ENCODE peak calls at places on chromosomes 16 and 17, in six cellular contexts. P is DND-41; T is CD8-positive, alpha-beta memory T cell; E is K562; J is osteoblast; U is cardiac muscle cell. O is an unnamed sample. For H3K9me3 and H3K27me3, the result is how much of the 10 kb centered on the place peaks cover.

GRCh38 chr16:920722-921121 is 50.1 kb downstream of the LMF1 start:
- DNase-seq in P (no peak), T (no peak), E (no peak), J (peak), U (peak), O (no peak)

GRCh38 chr17:3944485-3945388 is 19.5 kb downstream of the ATP2A3 start:
- DNase-seq in P (no peak), T (peak), E (peak), J (peak), U (peak), O (peak)

GRCh38 chr17:42547001-42547461 is 5.7 kb upstream of the HSD17B1 start:
- DNase-seq in P (no peak), T (no peak), E (peak), J (peak), U (no peak), O (no peak)

GRCh38 chr16:78237346-78237745 is 137.9 kb downstream of the WWOX start:
- DNase-seq in P (no peak), T (no peak), E (no peak), J (no peak), U (no peak), O (no peak)

GRCh38 chr16:81565633-81566032 is 121.0 kb downstream of the CMIP start:
- DNase-seq in P (no peak), T (no peak), E (no peak), J (no peak), U (no peak), O (no peak)

GRCh38 chr16:30112197-30113030 is 923 bp downstream of the GDPD3 start:
- DNase-seq in P (peak), T (peak), E (peak), J (peak), U (peak), O (peak)

GRCh38 chr16:82108101-82108500 is 61.9 kb downstream of the MPHOSPH6 start:
- DNase-seq in P (no peak), T (no peak), E (no peak), J (no peak), U (no peak), O (no peak)

GRCh38 chr17:61312406-61313295 is 87.0 kb upstream of the TBX2 start:
- DNase-seq in P (no peak), T (no peak), E (no peak), J (no peak), U (no peak), O (no peak)

GRCh38 chr17:78351449-78352006 is 8.3 kb downstream of the SOCS3 start:
- DNase-seq in P (no peak), T (no peak), E (no peak), J (peak), U (peak), O (peak)

GRCh38 chr17:63039899-63040602 is 74.0 kb downstream of the TANC2 start:
- DNase-seq in P (no peak), T (no peak), E (no peak), J (peak), U (peak), O (no peak)

GRCh38 chr17:75011788-75012319 is 616 bp upstream of the MRPL58 start:
- DNase-seq in P (no peak), T (no peak), E (peak), J (peak), U (peak), O (peak)

GRCh38 chr16:57413733-57414132 is 9.2 kb downstream of the CCL17 start:
- DNase-seq in P (no peak), T (no peak), E (no peak), J (no peak), U (no peak), O (no peak)

GRCh38 chr17:28726396-28726911 is 421 bp upstream of the TLCD1 start:
- DNase-seq in P (peak), T (peak), E (no peak), J (no peak), U (peak), O (peak)

GRCh38 chr16:28925386-28926228 is 569 bp upstream of the RABEP2 start:
- DNase-seq in P (peak), T (peak), E (peak), J (no peak), U (peak), O (peak)

GRCh38 chr16:27723711-27724490 is 174.0 kb downstream of the KATNIP start:
- DNase-seq in P (no peak), T (no peak), E (no peak), J (no peak), U (no peak), O (no peak)

GRCh38 chr16:3879258-3879886 is 1.1 kb downstream of the CREBBP start:
- DNase-seq in P (no peak), T (no peak), E (peak), J (no peak), U (no peak), O (no peak)

GRCh38 chr17:80696964-80697363 is 152.3 kb downstream of the RPTOR start:
- DNase-seq in P (no peak), T (no peak), E (no peak), J (no peak), U (no peak), O (no peak)

GRCh38 chr17:48001187-48001586 is 30.3 kb downstream of the CDK5RAP3 start:
- DNase-seq in P (no peak), T (no peak), E (no peak), J (peak), U (peak), O (no peak)

GRCh38 chr17:8994319-8994718 is 27.0 kb upstream of the NTN1 start:
- DNase-seq in P (peak), T (peak), E (peak), J (peak), U (peak), O (peak)

GRCh38 chr17:56913000-56913866 is 616 bp downstream of the TRIM25 start:
- DNase-seq in P (no peak), T (no peak), E (peak), J (no peak), U (peak), O (no peak)

GRCh38 chr16:56493815-56494214 is 26.0 kb downstream of the BBS2 start:
- DNase-seq in P (no peak), T (no peak), E (no peak), J (no peak), U (no peak), O (no peak)

DNA sequence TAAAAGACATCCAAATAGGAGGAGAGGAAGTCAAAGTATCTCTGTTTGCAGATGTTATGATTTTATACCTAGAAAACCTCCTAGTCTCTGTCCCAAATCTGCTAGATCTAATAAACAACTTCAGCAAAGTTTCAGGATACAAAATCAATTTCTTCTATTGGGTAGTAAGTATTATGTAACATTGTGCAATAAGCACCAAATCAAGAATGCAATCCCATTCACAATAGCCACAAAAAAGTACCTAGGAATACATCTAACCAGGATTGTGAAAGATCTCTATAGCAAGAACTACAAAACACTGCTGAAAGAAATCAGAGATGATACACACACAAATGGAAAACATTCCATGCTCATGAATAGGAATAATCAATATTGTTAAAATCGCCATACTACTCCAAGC is 13.0 kb downstream of the NLRP1 start:
- DNase-seq in P (no peak), T (no peak), E (no peak), J (no peak), U (no peak), O (no peak)
- H3K4me3 ChIP-seq in P (no peak), T (no peak), E (no peak), J (no peak), U (no peak), O (no peak)

GRCh38 chr16:19468300-19468699 is 50.6 kb downstream of the TMC5 start:
- DNase-seq in P (no peak), T (no peak), E (no peak), J (no peak), U (no peak), O (no peak)
- H3K9me3 ChIP-seq in P (under half), T (under half), E (under half), J (under half), U (under half), O (under half)

DNA sequence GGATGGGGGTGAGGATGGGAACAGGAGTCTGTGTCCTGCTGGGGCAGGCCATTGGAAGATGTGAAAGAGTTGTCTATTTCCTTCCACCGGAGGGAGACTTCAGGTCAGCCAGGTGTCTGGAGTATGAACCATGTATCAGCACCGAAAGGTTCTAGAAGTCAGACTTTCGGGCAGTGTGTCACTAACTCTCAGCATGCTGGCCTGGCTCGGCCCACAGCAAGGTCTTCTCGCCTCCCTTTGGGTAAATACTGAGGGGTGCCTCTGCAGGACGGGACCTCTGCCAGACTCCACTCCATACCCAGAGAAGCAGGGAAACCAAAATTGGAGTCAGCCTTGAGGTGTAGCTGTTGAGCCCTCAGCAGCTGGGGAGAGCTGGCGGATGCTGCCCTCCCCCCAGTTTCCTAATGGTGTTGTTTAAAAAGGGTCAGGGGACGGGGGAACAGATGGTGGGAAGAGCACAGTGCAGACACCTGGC is 507 bp downstream of the CIITA start:
- DNase-seq in P (no peak), T (no peak), E (no peak), J (no peak), U (no peak), O (no peak)
- H3K27me3 ChIP-seq in P (under half), T (under half), E (half or more), J (under half), U (half or more), O (under half)

GRCh38 chr17:72117748-72118587 is 2.9 kb upstream of the SOX9 start:
- DNase-seq in P (no peak), T (no peak), E (no peak), J (peak), U (no peak), O (no peak)
- H3K4me3 ChIP-seq in P (no peak), T (no peak), E (no peak), J (peak), U (peak), O (no peak)

O was measured in MG63.